ENCODE peak calls at places on chromosomes 16 and 17, in seven cellular contexts. One of them, this sample, is unnamed.

GRCh38 chr16:31532120-31532519 is 4.4 kb downstream of the AHSP start:
- DNase-seq in fibroblast of lung: no peak
- DNase-seq in GM12865: no peak
- DNase-seq in neuronal stem cell: no peak
- DNase-seq in tibial artery: no peak
- DNase-seq in endothelial cell of umbilical vein: no peak
- DNase-seq in fibroblast of pulmonary artery: no peak
- DNase-seq in this sample: no peak

GRCh38 chr17:74610108-74610507 is 13.4 kb downstream of the CD300E start:
- DNase-seq in fibroblast of lung: no peak
- DNase-seq in GM12865: peak
- DNase-seq in neuronal stem cell: peak
- DNase-seq in tibial artery: no peak
- DNase-seq in endothelial cell of umbilical vein: no peak
- DNase-seq in fibroblast of pulmonary artery: no peak
- DNase-seq in this sample: no peak

GRCh38 chr16:50657251-50657650 is 23.9 kb downstream of the SNX20 start:
- DNase-seq in fibroblast of lung: no peak
- DNase-seq in GM12865: no peak
- DNase-seq in neuronal stem cell: no peak
- DNase-seq in tibial artery: no peak
- DNase-seq in endothelial cell of umbilical vein: no peak
- DNase-seq in fibroblast of pulmonary artery: no peak
- DNase-seq in this sample: no peak

GRCh38 chr17:8122391-8122922 is 1.4 kb downstream of the HES7 start:
- DNase-seq in fibroblast of lung: peak
- DNase-seq in GM12865: peak
- DNase-seq in neuronal stem cell: no peak
- DNase-seq in tibial artery: no peak
- DNase-seq in endothelial cell of umbilical vein: peak
- DNase-seq in fibroblast of pulmonary artery: no peak
- DNase-seq in this sample: peak

GRCh38 chr16:10561001-10561400 is 19.4 kb downstream of the EMP2 start:
- DNase-seq in fibroblast of lung: no peak
- DNase-seq in GM12865: no peak
- DNase-seq in neuronal stem cell: no peak
- DNase-seq in tibial artery: no peak
- DNase-seq in endothelial cell of umbilical vein: no peak
- DNase-seq in fibroblast of pulmonary artery: no peak
- DNase-seq in this sample: no peak

GRCh38 chr16:77736879-77737278 is 14.6 kb downstream of the NUDT7 start:
- DNase-seq in fibroblast of lung: no peak
- DNase-seq in GM12865: peak
- DNase-seq in neuronal stem cell: no peak
- DNase-seq in tibial artery: no peak
- DNase-seq in endothelial cell of umbilical vein: no peak
- DNase-seq in fibroblast of pulmonary artery: no peak
- DNase-seq in this sample: no peak

GRCh38 chr16:49663081-49664057 is 192.5 kb downstream of the ZNF423 start:
- DNase-seq in fibroblast of lung: no peak
- DNase-seq in GM12865: no peak
- DNase-seq in neuronal stem cell: no peak
- DNase-seq in tibial artery: peak
- DNase-seq in endothelial cell of umbilical vein: no peak
- DNase-seq in fibroblast of pulmonary artery: no peak
- DNase-seq in this sample: peak

GRCh38 chr17:28216528-28216927 is 102.5 kb upstream of the TMEM97 start:
- DNase-seq in fibroblast of lung: peak
- DNase-seq in GM12865: no peak
- DNase-seq in neuronal stem cell: no peak
- DNase-seq in tibial artery: no peak
- DNase-seq in endothelial cell of umbilical vein: no peak
- DNase-seq in fibroblast of pulmonary artery: peak
- DNase-seq in this sample: peak

GRCh38 chr17:44361292-44362055 is 2.2 kb downstream of the FAM171A2 start:
- DNase-seq in fibroblast of lung: no peak
- DNase-seq in GM12865: no peak
- DNase-seq in neuronal stem cell: no peak
- DNase-seq in tibial artery: no peak
- DNase-seq in endothelial cell of umbilical vein: no peak
- DNase-seq in fibroblast of pulmonary artery: no peak
- DNase-seq in this sample: no peak

GRCh38 chr17:80192268-80192667 is 22.4 kb downstream of the CARD14 start:
- DNase-seq in fibroblast of lung: no peak
- DNase-seq in GM12865: no peak
- DNase-seq in neuronal stem cell: no peak
- DNase-seq in tibial artery: no peak
- DNase-seq in endothelial cell of umbilical vein: peak
- DNase-seq in fibroblast of pulmonary artery: peak
- DNase-seq in this sample: no peak

GRCh38 chr16:15934991-15935390 is 14.4 kb upstream of the ABCC1 start:
- DNase-seq in fibroblast of lung: no peak
- DNase-seq in GM12865: no peak
- DNase-seq in neuronal stem cell: no peak
- DNase-seq in tibial artery: no peak
- DNase-seq in endothelial cell of umbilical vein: no peak
- DNase-seq in fibroblast of pulmonary artery: no peak
- DNase-seq in this sample: no peak

GRCh38 chr17:62832405-62832804 is 24.3 kb upstream of the MARCHF10 start:
- DNase-seq in fibroblast of lung: no peak
- DNase-seq in GM12865: no peak
- DNase-seq in neuronal stem cell: no peak
- DNase-seq in tibial artery: no peak
- DNase-seq in endothelial cell of umbilical vein: no peak
- DNase-seq in fibroblast of pulmonary artery: no peak
- DNase-seq in this sample: no peak

GRCh38 chr17:28726396-28726911 is 421 bp upstream of the TLCD1 start:
- DNase-seq in fibroblast of lung: peak
- DNase-seq in GM12865: peak
- DNase-seq in neuronal stem cell: peak
- DNase-seq in tibial artery: peak
- DNase-seq in endothelial cell of umbilical vein: no peak
- DNase-seq in fibroblast of pulmonary artery: peak
- DNase-seq in this sample: peak

GRCh38 chr16:27314161-27314723 is 468 bp downstream of the IL4R start:
- DNase-seq in fibroblast of lung: peak
- DNase-seq in GM12865: peak
- DNase-seq in neuronal stem cell: no peak
- DNase-seq in tibial artery: peak
- DNase-seq in endothelial cell of umbilical vein: peak
- DNase-seq in fibroblast of pulmonary artery: peak
- DNase-seq in this sample: peak

GRCh38 chr16:21650517-21650916 is 1.9 kb downstream of the IGSF6 start:
- DNase-seq in fibroblast of lung: no peak
- DNase-seq in GM12865: no peak
- DNase-seq in neuronal stem cell: no peak
- DNase-seq in tibial artery: peak
- DNase-seq in endothelial cell of umbilical vein: no peak
- DNase-seq in fibroblast of pulmonary artery: peak
- DNase-seq in this sample: no peak

GRCh38 chr17:41657936-41658335 is 30.7 kb upstream of the EIF1 start:
- DNase-seq in fibroblast of lung: no peak
- DNase-seq in GM12865: no peak
- DNase-seq in neuronal stem cell: no peak
- DNase-seq in tibial artery: no peak
- DNase-seq in endothelial cell of umbilical vein: no peak
- DNase-seq in fibroblast of pulmonary artery: no peak
- DNase-seq in this sample: no peak

GRCh38 chr16:57379579-57379978 is 7.3 kb downstream of the CX3CL1 start:
- DNase-seq in fibroblast of lung: no peak
- DNase-seq in GM12865: no peak
- DNase-seq in neuronal stem cell: no peak
- DNase-seq in tibial artery: no peak
- DNase-seq in endothelial cell of umbilical vein: no peak
- DNase-seq in fibroblast of pulmonary artery: no peak
- DNase-seq in this sample: peak

GRCh38 chr16:27323781-27324561 is 10.2 kb downstream of the IL4R start:
- DNase-seq in fibroblast of lung: no peak
- DNase-seq in GM12865: no peak
- DNase-seq in neuronal stem cell: no peak
- DNase-seq in tibial artery: no peak
- DNase-seq in endothelial cell of umbilical vein: no peak
- DNase-seq in fibroblast of pulmonary artery: no peak
- DNase-seq in this sample: no peak

GRCh38 chr16:50021509-50021908 is 3.5 kb upstream of the CNEP1R1 start:
- DNase-seq in fibroblast of lung: no peak
- DNase-seq in GM12865: peak
- DNase-seq in neuronal stem cell: peak
- DNase-seq in tibial artery: no peak
- DNase-seq in endothelial cell of umbilical vein: no peak
- DNase-seq in fibroblast of pulmonary artery: no peak
- DNase-seq in this sample: no peak

GRCh38 chr17:30942311-30943079 is 20.8 kb downstream of the ADAP2 start:
- DNase-seq in fibroblast of lung: no peak
- DNase-seq in GM12865: no peak
- DNase-seq in neuronal stem cell: no peak
- DNase-seq in tibial artery: no peak
- DNase-seq in endothelial cell of umbilical vein: no peak
- DNase-seq in fibroblast of pulmonary artery: no peak
- DNase-seq in this sample: peak

GRCh38 chr16:13680021-13680672 is 239.8 kb upstream of the ERCC4 start:
- DNase-seq in fibroblast of lung: no peak
- DNase-seq in GM12865: no peak
- DNase-seq in neuronal stem cell: no peak
- DNase-seq in tibial artery: no peak
- DNase-seq in endothelial cell of umbilical vein: no peak
- DNase-seq in fibroblast of pulmonary artery: no peak
- DNase-seq in this sample: no peak

GRCh38 chr16:65176603-65177002 is 54.7 kb upstream of the CDH11 start:
- DNase-seq in fibroblast of lung: peak
- DNase-seq in GM12865: no peak
- DNase-seq in neuronal stem cell: no peak
- DNase-seq in tibial artery: no peak
- DNase-seq in endothelial cell of umbilical vein: no peak
- DNase-seq in fibroblast of pulmonary artery: peak
- DNase-seq in this sample: peak

GRCh38 chr17:18041776-18042175 is 2.6 kb downstream of the GID4 start:
- DNase-seq in fibroblast of lung: peak
- DNase-seq in GM12865: no peak
- DNase-seq in neuronal stem cell: no peak
- DNase-seq in tibial artery: no peak
- DNase-seq in endothelial cell of umbilical vein: no peak
- DNase-seq in fibroblast of pulmonary artery: peak
- DNase-seq in this sample: peak

GRCh38 chr16:47523342-47524006 is 62.3 kb downstream of the PHKB start:
- DNase-seq in fibroblast of lung: no peak
- DNase-seq in GM12865: peak
- DNase-seq in neuronal stem cell: no peak
- DNase-seq in tibial artery: no peak
- DNase-seq in endothelial cell of umbilical vein: peak
- DNase-seq in fibroblast of pulmonary artery: no peak
- DNase-seq in this sample: no peak

GRCh38 chr16:77273-77806 is 685 bp upstream of the MPG start:
- DNase-seq in fibroblast of lung: peak
- DNase-seq in GM12865: peak
- DNase-seq in neuronal stem cell: no peak
- DNase-seq in tibial artery: no peak
- DNase-seq in endothelial cell of umbilical vein: peak
- DNase-seq in fibroblast of pulmonary artery: peak
- DNase-seq in this sample: peak

GRCh38 chr17:14781123-14781522 is 480.2 kb downstream of the HS3ST3B1 start:
- DNase-seq in fibroblast of lung: no peak
- DNase-seq in GM12865: no peak
- DNase-seq in neuronal stem cell: no peak
- DNase-seq in tibial artery: no peak
- DNase-seq in endothelial cell of umbilical vein: no peak
- DNase-seq in fibroblast of pulmonary artery: no peak
- DNase-seq in this sample: no peak

GRCh38 chr17:7019839-7020519 is 2.9 kb upstream of the BCL6B start:
- DNase-seq in fibroblast of lung: peak
- DNase-seq in GM12865: no peak
- DNase-seq in neuronal stem cell: no peak
- DNase-seq in tibial artery: no peak
- DNase-seq in endothelial cell of umbilical vein: peak
- DNase-seq in fibroblast of pulmonary artery: peak
- DNase-seq in this sample: peak
- H3K4me3 ChIP-seq in fibroblast of lung: peak
- H3K4me3 ChIP-seq in GM12865: no peak
- H3K4me3 ChIP-seq in neuronal stem cell: no peak
- H3K4me3 ChIP-seq in tibial artery: peak
- H3K4me3 ChIP-seq in endothelial cell of umbilical vein: peak
- H3K4me3 ChIP-seq in fibroblast of pulmonary artery: peak
- H3K4me3 ChIP-seq in this sample: peak

DNA sequence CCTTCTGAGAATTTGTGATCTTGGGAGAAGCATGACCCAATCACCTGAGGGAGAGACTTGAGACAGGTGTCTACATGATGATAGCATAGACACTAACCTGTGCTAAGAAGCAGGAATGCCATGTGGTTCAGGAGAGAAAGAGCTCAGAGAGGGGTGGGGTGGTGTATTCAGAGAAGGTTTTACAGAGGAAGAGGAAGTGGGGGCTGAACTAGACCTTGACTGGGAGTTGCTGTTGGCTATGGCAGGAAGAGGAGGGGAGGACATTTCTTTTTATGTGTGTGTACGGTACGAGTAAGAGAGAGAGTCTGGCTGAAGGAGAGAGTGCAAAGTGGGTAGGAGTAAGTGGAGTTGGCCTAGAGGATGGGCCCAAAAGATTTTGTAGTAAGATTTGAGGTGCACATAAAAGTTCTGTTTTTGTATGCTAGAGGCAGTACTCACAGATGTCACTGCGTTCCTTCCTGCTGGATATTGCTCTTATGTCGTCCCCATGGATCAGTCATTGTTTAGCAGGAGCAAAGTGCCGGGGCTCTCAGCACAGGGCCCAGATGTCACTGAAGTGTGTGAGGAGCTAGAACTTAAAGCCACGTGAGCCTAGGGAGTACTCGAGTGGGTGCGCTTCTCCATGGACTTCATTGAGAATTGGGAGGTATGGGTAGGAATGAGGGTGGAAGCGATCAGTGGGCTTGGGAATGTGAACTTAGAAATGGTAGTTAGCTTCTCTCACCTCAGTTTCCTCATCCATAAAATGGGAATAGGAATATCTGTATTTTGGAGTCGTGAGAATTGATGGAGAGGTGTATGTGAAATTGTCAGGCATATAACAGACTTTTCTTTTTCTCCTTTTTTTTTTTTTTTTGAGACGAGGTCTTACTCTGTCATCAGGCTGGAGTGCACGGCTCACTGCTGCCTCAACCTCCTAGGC is 22.1 kb downstream of the SLC7A6 start:
- DNase-seq in fibroblast of lung: no peak
- DNase-seq in GM12865: peak
- DNase-seq in neuronal stem cell: no peak
- DNase-seq in tibial artery: no peak
- DNase-seq in endothelial cell of umbilical vein: peak
- DNase-seq in fibroblast of pulmonary artery: no peak
- DNase-seq in this sample: no peak
- H3K4me3 ChIP-seq in fibroblast of lung: no peak
- H3K4me3 ChIP-seq in GM12865: peak
- H3K4me3 ChIP-seq in neuronal stem cell: no peak
- H3K4me3 ChIP-seq in tibial artery: no peak
- H3K4me3 ChIP-seq in endothelial cell of umbilical vein: no peak
- H3K4me3 ChIP-seq in fibroblast of pulmonary artery: no peak
- H3K4me3 ChIP-seq in this sample: no peak

GRCh38 chr16:29770250-29770929 is 7.7 kb upstream of the ZG16 start:
- DNase-seq in fibroblast of lung: no peak
- DNase-seq in GM12865: no peak
- DNase-seq in neuronal stem cell: no peak
- DNase-seq in tibial artery: no peak
- DNase-seq in endothelial cell of umbilical vein: no peak
- DNase-seq in fibroblast of pulmonary artery: no peak
- DNase-seq in this sample: no peak
- H3K4me3 ChIP-seq in fibroblast of lung: no peak
- H3K4me3 ChIP-seq in GM12865: no peak
- H3K4me3 ChIP-seq in neuronal stem cell: no peak
- H3K4me3 ChIP-seq in tibial artery: no peak
- H3K4me3 ChIP-seq in endothelial cell of umbilical vein: no peak
- H3K4me3 ChIP-seq in fibroblast of pulmonary artery: no peak
- H3K4me3 ChIP-seq in this sample: no peak

GRCh38 chr17:50272711-50273653 is 1.3 kb upstream of the TMEM92 start:
- DNase-seq in fibroblast of lung: peak
- DNase-seq in GM12865: peak
- DNase-seq in neuronal stem cell: peak
- DNase-seq in tibial artery: peak
- DNase-seq in endothelial cell of umbilical vein: peak
- DNase-seq in fibroblast of pulmonary artery: peak
- DNase-seq in this sample: peak
- H3K4me3 ChIP-seq in fibroblast of lung: peak
- H3K4me3 ChIP-seq in GM12865: no peak
- H3K4me3 ChIP-seq in neuronal stem cell: no peak
- H3K4me3 ChIP-seq in tibial artery: peak
- H3K4me3 ChIP-seq in endothelial cell of umbilical vein: peak
- H3K4me3 ChIP-seq in fibroblast of pulmonary artery: peak
- H3K4me3 ChIP-seq in this sample: peak

This sample was measured in mesenchymal stem cell.